ENCODE peak calls at places on chromosomes 16 and 17, in nine cellular contexts. K is tibial artery, O is DND-41, L is tibial nerve, Y is A549, Z is psoas muscle, B is sigmoid colon, U is pancreas, M is mammary epithelial cell. C is an unnamed sample. For H3K4me1, the result is how much of the 10 kb centered on the place peaks cover.

GRCh38 chr17:72702136-72702735 is 390.3 kb downstream of the SLC39A11 start:
- DNase-seq in K (no peak), O (no peak), L (no peak), Y (peak), Z (no peak), B (no peak), U (no peak), M (peak), C (no peak)

GRCh38 chr17:19541445-19541844 is 7.8 kb downstream of the SLC47A1 start:
- DNase-seq in K (no peak), O (no peak), L (no peak), Y (no peak), Z (no peak), B (no peak), U (no peak), M (no peak), C (no peak)

GRCh38 chr16:15873737-15874136 is 14.7 kb downstream of the CEP20 start:
- DNase-seq in K (no peak), O (no peak), L (no peak), Y (no peak), Z (no peak), B (no peak), U (no peak), M (no peak), C (no peak)

GRCh38 chr16:19153876-19154275 is 14.2 kb upstream of the SYT17 start:
- DNase-seq in K (no peak), O (no peak), L (no peak), Y (peak), Z (no peak), B (no peak), U (no peak), M (no peak), C (no peak)

GRCh38 chr16:56912746-56913703 is 18.9 kb upstream of the HERPUD1 start:
- DNase-seq in K (peak), O (no peak), L (peak), Y (no peak), Z (no peak), B (peak), U (no peak), M (peak), C (no peak)

GRCh38 chr17:4206945-4207344 is 56.8 kb downstream of the ANKFY1 start:
- DNase-seq in K (no peak), O (no peak), L (no peak), Y (no peak), Z (no peak), B (no peak), U (no peak), M (no peak), C (no peak)

GRCh38 chr16:58419241-58420012 is 27.2 kb downstream of the GINS3 start:
- DNase-seq in K (no peak), O (peak), L (no peak), Y (no peak), Z (no peak), B (no peak), U (no peak), M (no peak), C (no peak)

GRCh38 chr17:45792995-45793755 is 9.1 kb downstream of the CRHR1 start:
- DNase-seq in K (no peak), O (no peak), L (no peak), Y (no peak), Z (no peak), B (no peak), U (no peak), M (no peak), C (no peak)

GRCh38 chr17:7029659-7030058 is 6.2 kb upstream of the SLC16A13 start:
- DNase-seq in K (no peak), O (peak), L (no peak), Y (no peak), Z (no peak), B (no peak), U (no peak), M (no peak), C (no peak)

GRCh38 chr17:82450357-82451106 is at the start of gene CYBC1:
- DNase-seq in K (peak), O (peak), L (peak), Y (peak), Z (peak), B (peak), U (peak), M (peak), C (peak)

GRCh38 chr16:19286827-19287226 is 1.3 kb downstream of the CLEC19A start:
- DNase-seq in K (no peak), O (no peak), L (no peak), Y (no peak), Z (no peak), B (no peak), U (no peak), M (no peak), C (no peak)

GRCh38 chr17:22138861-22139469 is 446.6 kb downstream of the KCNJ18 start:
- DNase-seq in K (no peak), O (no peak), L (no peak), Y (no peak), Z (no peak), B (no peak), U (no peak), M (no peak), C (no peak)

GRCh38 chr17:65064452-65065019 is 8.0 kb upstream of the GNA13 start:
- DNase-seq in K (no peak), O (no peak), L (no peak), Y (peak), Z (no peak), B (peak), U (no peak), M (peak), C (no peak)

GRCh38 chr17:21678451-21679081 is 13.8 kb upstream of the KCNJ18 start:
- DNase-seq in K (peak), O (no peak), L (no peak), Y (no peak), Z (no peak), B (peak), U (peak), M (no peak), C (no peak)

GRCh38 chr16:65700599-65700998 is 578.7 kb upstream of the CDH11 start:
- DNase-seq in K (no peak), O (no peak), L (no peak), Y (no peak), Z (no peak), B (no peak), U (no peak), M (no peak), C (no peak)

GRCh38 chr16:18943414-18943813 is 17.2 kb upstream of the SMG1 start:
- DNase-seq in K (peak), O (no peak), L (no peak), Y (no peak), Z (no peak), B (no peak), U (no peak), M (no peak), C (no peak)

GRCh38 chr17:43699438-43699756 is 37.7 kb upstream of the MEOX1 start:
- DNase-seq in K (peak), O (no peak), L (no peak), Y (no peak), Z (no peak), B (no peak), U (no peak), M (no peak), C (no peak)

GRCh38 chr16:22077700-22078313 is 14.5 kb upstream of the VWA3A start:
- DNase-seq in K (peak), O (peak), L (peak), Y (peak), Z (peak), B (no peak), U (no peak), M (peak), C (peak)

GRCh38 chr16:80997139-80997798 is 9.4 kb downstream of the CMC2 start:
- DNase-seq in K (no peak), O (no peak), L (no peak), Y (peak), Z (no peak), B (no peak), U (no peak), M (no peak), C (no peak)

GRCh38 chr16:54291107-54291980 is 4.8 kb upstream of the IRX3 start:
- DNase-seq in K (no peak), O (no peak), L (no peak), Y (no peak), Z (no peak), B (no peak), U (no peak), M (no peak), C (no peak)

GRCh38 chr17:78105551-78105950 is 23.0 kb downstream of the TMC6 start:
- DNase-seq in K (peak), O (no peak), L (no peak), Y (no peak), Z (no peak), B (peak), U (no peak), M (no peak), C (no peak)

GRCh38 chr16:48592839-48593429 is 17.0 kb downstream of the N4BP1 start:
- DNase-seq in K (no peak), O (peak), L (no peak), Y (peak), Z (no peak), B (no peak), U (no peak), M (peak), C (no peak)

GRCh38 chr17:37067555-37068111 is 118.9 kb downstream of the AATF start:
- DNase-seq in K (no peak), O (no peak), L (no peak), Y (peak), Z (peak), B (peak), U (no peak), M (peak), C (no peak)

GRCh38 chr17:4980644-4981216 is 6.7 kb downstream of the CAMTA2 start:
- DNase-seq in K (no peak), O (peak), L (peak), Y (peak), Z (no peak), B (no peak), U (no peak), M (no peak), C (peak)

GRCh38 chr16:4602330-4602729 is 12.4 kb downstream of the UBALD1 start:
- DNase-seq in K (no peak), O (no peak), L (no peak), Y (no peak), Z (no peak), B (no peak), U (peak), M (no peak), C (no peak)

GRCh38 chr17:50817142-50817751 is 18.1 kb upstream of the WFIKKN2 start:
- DNase-seq in K (no peak), O (peak), L (peak), Y (peak), Z (peak), B (no peak), U (no peak), M (no peak), C (no peak)

GRCh38 chr16:70740919-70741778 is 55.3 kb upstream of the MTSS2 start:
- DNase-seq in K (no peak), O (no peak), L (no peak), Y (no peak), Z (no peak), B (no peak), U (no peak), M (no peak), C (no peak)

GRCh38 chr17:60529806-60530205 is 3.8 kb upstream of the APPBP2 start:
- DNase-seq in K (no peak), O (no peak), L (no peak), Y (no peak), Z (no peak), B (no peak), U (no peak), M (peak), C (no peak)

GRCh38 chr17:82489117-82489516 is 30.4 kb upstream of the FOXK2 start:
- DNase-seq in K (peak), O (no peak), L (peak), Y (no peak), Z (peak), B (peak), U (peak), M (no peak), C (no peak)

GRCh38 chr17:45914036-45914717 is 19.8 kb downstream of the MAPT start:
- DNase-seq in K (no peak), O (no peak), L (no peak), Y (no peak), Z (no peak), B (no peak), U (no peak), M (no peak), C (no peak)

GRCh38 chr17:20908373-20909273 is 134.2 kb downstream of the USP22 start:
- DNase-seq in K (peak), O (no peak), L (peak), Y (peak), Z (peak), B (peak), U (peak), M (peak), C (peak)

GRCh38 chr16:85480727-85481101 is 132.4 kb upstream of the GSE1 start:
- DNase-seq in K (no peak), O (no peak), L (no peak), Y (no peak), Z (no peak), B (no peak), U (no peak), M (no peak), C (no peak)
- H3K4me1 ChIP-seq in K (under half), O (under half), L (under half), Y (under half), Z (under half), B (under half), U (under half), M (under half), C (under half)

DNA sequence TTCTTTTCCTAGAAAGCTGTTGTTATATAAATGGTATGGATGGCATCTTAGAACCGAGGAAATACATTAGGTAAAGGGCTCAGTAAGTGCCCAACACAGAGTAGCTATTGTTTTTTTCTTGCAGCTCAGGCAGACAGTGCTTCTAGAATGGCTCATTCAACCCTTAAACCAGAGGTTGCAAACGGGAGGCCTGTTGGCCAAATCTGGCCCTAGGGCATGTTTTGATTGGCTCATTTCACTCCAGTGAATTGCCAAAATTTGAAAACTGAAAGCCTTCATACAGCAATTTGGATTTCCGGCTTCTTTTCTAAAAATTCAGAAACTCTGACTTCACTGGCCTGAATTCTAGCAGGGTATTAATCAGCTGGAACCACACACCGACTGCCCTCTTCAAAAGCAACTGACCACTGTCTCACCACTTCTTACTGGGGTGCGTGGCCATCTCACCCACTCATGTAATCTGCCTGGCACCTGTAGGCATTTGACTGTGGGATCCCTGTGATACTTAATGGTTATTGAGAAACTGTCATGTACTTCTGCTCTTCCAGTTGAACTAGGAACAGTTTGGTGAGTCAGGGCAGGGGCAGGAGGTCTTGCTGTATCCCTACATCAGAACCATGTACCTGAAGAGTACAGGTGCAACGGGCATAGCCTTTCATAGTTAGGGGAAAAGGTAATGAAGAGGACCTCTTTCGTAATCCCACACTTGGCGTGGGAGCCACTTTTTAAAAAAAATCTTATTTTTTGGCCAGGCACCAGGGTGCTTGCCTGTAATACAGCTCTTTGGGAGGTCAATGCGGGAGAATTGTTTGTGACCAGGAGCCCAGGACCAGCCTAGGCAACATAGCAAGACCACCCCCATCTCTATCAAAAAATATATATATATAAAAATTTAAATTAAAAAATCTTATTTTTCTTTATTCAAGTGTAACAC is 53.6 kb upstream of the SCNN1B start:
- DNase-seq in K (no peak), O (no peak), L (no peak), Y (no peak), Z (no peak), B (no peak), U (no peak), M (peak), C (no peak)
- H3K4me1 ChIP-seq in K (under half), O (under half), L (under half), Y (under half), Z (under half), B (under half), U (under half), M (under half), C (under half)

GRCh38 chr16:31876955-31877828 is 3.6 kb downstream of the ZNF267 start:
- DNase-seq in K (no peak), O (no peak), L (no peak), Y (peak), Z (no peak), B (no peak), U (no peak), M (peak), C (peak)

GRCh38 chr16:31873556-31874353 is at the start of gene ZNF267:
- DNase-seq in K (peak), O (peak), L (peak), Y (peak), Z (peak), B (peak), U (peak), M (peak), C (peak)

GRCh38 chr16:31875112-31875803 is 1.7 kb downstream of the ZNF267 start:
- DNase-seq in K (no peak), O (no peak), L (no peak), Y (no peak), Z (no peak), B (no peak), U (no peak), M (peak), C (no peak)

GRCh38 chr16:31872201-31872600 is 1.4 kb upstream of the ZNF267 start:
- DNase-seq in K (no peak), O (no peak), L (no peak), Y (no peak), Z (no peak), B (no peak), U (no peak), M (no peak), C (no peak)

DNA sequence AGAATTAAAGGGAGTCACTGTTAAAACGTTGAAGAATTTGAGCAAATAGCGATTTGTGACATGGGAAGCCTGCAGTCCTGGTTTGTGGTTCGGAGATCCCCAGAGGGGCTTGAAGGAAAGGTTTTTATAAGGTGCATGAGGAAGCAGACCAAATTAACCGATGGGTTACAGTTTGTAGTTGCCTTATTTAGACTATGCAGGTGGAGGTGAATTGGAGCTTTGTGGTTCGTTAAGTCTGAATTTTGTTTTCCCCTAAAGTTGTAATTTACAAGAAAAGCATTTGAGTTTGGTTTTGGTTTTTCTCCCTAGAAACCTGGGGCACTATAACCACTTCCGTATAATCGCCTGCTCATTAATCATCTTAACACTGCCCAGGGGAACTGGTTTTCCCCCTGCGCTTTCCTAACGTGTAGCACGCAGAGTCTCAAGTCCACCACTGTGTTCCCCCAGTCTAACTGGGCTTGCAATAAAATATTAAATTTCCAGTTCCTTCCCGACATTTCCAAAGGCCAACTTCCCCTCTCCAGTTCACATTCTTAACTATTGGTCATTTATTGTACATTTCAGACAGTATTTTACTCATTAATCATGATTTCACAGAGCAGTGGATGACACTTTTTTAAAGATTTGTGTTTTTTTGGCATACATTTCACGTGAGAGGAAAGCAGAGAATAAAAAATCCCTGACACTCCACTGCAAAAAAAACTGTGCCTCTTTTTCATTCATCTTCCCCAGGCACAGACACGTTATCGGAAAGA is 926 bp downstream of the ZNF267 start:
- DNase-seq in K (no peak), O (no peak), L (no peak), Y (peak), Z (no peak), B (no peak), U (no peak), M (peak), C (peak)
- H3K4me1 ChIP-seq in K (under half), O (half or more), L (under half), Y (under half), Z (under half), B (half or more), U (under half), M (under half), C (half or more)

GRCh38 chr17:29138184-29138955 is 41.8 kb downstream of the MYO18A start:
- DNase-seq in K (peak), O (peak), L (no peak), Y (no peak), Z (peak), B (no peak), U (no peak), M (no peak), C (no peak)
- H3K4me1 ChIP-seq in K (under half), O (half or more), L (under half), Y (half or more), Z (half or more), B (under half), U (under half), M (half or more), C (under half)

GRCh38 chr16:75085556-75085955 is 31.0 kb downstream of the LDHD start:
- DNase-seq in K (no peak), O (no peak), L (no peak), Y (no peak), Z (no peak), B (no peak), U (no peak), M (no peak), C (no peak)
- H3K4me1 ChIP-seq in K (under half), O (half or more), L (under half), Y (under half), Z (half or more), B (half or more), U (under half), M (under half), C (under half)

GRCh38 chr16:64065523-64065922 is 1056.3 kb downstream of the CDH11 start:
- DNase-seq in K (no peak), O (no peak), L (no peak), Y (no peak), Z (no peak), B (no peak), U (no peak), M (no peak), C (no peak)
- H3K4me1 ChIP-seq in K (under half), O (under half), L (under half), Y (under half), Z (under half), B (under half), U (under half), M (under half), C (under half)

GRCh38 chr16:78244131-78244899 is 144.9 kb downstream of the WWOX start:
- DNase-seq in K (no peak), O (no peak), L (no peak), Y (no peak), Z (no peak), B (no peak), U (no peak), M (no peak), C (no peak)

GRCh38 chr16:78249832-78250231 is 150.4 kb downstream of the WWOX start:
- DNase-seq in K (no peak), O (no peak), L (no peak), Y (no peak), Z (no peak), B (no peak), U (no peak), M (no peak), C (no peak)

GRCh38 chr16:78251115-78251514 is 151.7 kb downstream of the WWOX start:
- DNase-seq in K (no peak), O (no peak), L (no peak), Y (no peak), Z (no peak), B (no peak), U (no peak), M (no peak), C (no peak)

GRCh38 chr16:78252757-78253156 is 153.3 kb downstream of the WWOX start:
- DNase-seq in K (no peak), O (no peak), L (no peak), Y (no peak), Z (no peak), B (no peak), U (no peak), M (no peak), C (no peak)

GRCh38 chr16:78249056-78249455 is 149.6 kb downstream of the WWOX start:
- DNase-seq in K (no peak), O (no peak), L (no peak), Y (peak), Z (no peak), B (no peak), U (peak), M (no peak), C (no peak)
- H3K4me1 ChIP-seq in K (under half), O (under half), L (under half), Y (under half), Z (under half), B (under half), U (under half), M (under half), C (under half)

GRCh38 chr16:11691771-11692170 is 23.5 kb downstream of the SNN start:
- DNase-seq in K (no peak), O (no peak), L (no peak), Y (no peak), Z (no peak), B (peak), U (no peak), M (no peak), C (no peak)
- H3K4me1 ChIP-seq in K (under half), O (under half), L (under half), Y (under half), Z (under half), B (under half), U (under half), M (under half), C (under half)